ENCODE peak calls at places on chromosome 12, in nine cellular contexts. I, R, V, G, C, O, Z, B and M are unnamed samples. For H3K9me3, the result is how much of the 10 kb centered on the place peaks cover.

GRCh38 chr12:70290126-70290525 is 46.9 kb downstream of the CNOT2 start:
- DNase-seq in I (peak), R (no peak), V (no peak), G (no peak), C (no peak), O (no peak), Z (no peak), B (no peak), M (no peak)

GRCh38 chr12:101064721-101065120 is 145.3 kb downstream of the SLC5A8 start:
- DNase-seq in I (no peak), R (no peak), V (no peak), G (no peak), C (no peak), O (no peak), Z (no peak), B (no peak), M (no peak)

GRCh38 chr12:26971963-26972362 is 33.7 kb downstream of the FGFR1OP2 start:
- DNase-seq in I (no peak), R (no peak), V (no peak), G (no peak), C (no peak), O (no peak), Z (peak), B (no peak), M (no peak)

GRCh38 chr12:76201316-76201715 is 116.8 kb upstream of the NAP1L1 start:
- DNase-seq in I (no peak), R (no peak), V (no peak), G (no peak), C (no peak), O (no peak), Z (no peak), B (no peak), M (peak)

GRCh38 chr12:69071091-69071370 is 138.1 kb upstream of the CPM start:
- DNase-seq in I (no peak), R (no peak), V (no peak), G (no peak), C (no peak), O (no peak), Z (no peak), B (no peak), M (no peak)

GRCh38 chr12:116128779-116129178 is 148.7 kb downstream of the MED13L start:
- DNase-seq in I (no peak), R (no peak), V (no peak), G (no peak), C (no peak), O (no peak), Z (no peak), B (no peak), M (no peak)

GRCh38 chr12:55676707-55677106 is 31.0 kb downstream of the ITGA7 start:
- DNase-seq in I (no peak), R (no peak), V (no peak), G (no peak), C (no peak), O (no peak), Z (no peak), B (peak), M (peak)

GRCh38 chr12:104827587-104827986 is 130.5 kb downstream of the SLC41A2 start:
- DNase-seq in I (no peak), R (no peak), V (peak), G (no peak), C (no peak), O (no peak), Z (no peak), B (no peak), M (peak)

GRCh38 chr12:55908726-55909512 is 18.8 kb downstream of the PYM1 start:
- DNase-seq in I (no peak), R (no peak), V (no peak), G (no peak), C (peak), O (no peak), Z (no peak), B (peak), M (no peak)

GRCh38 chr12:112527501-112527900 is 108.8 kb downstream of the PTPN11 start:
- DNase-seq in I (no peak), R (no peak), V (no peak), G (no peak), C (no peak), O (no peak), Z (no peak), B (no peak), M (no peak)

GRCh38 chr12:26197832-26198231 is 2.5 kb downstream of the SSPN start:
- DNase-seq in I (no peak), R (peak), V (no peak), G (no peak), C (no peak), O (peak), Z (no peak), B (peak), M (no peak)

GRCh38 chr12:112973712-112974305 is 4.5 kb upstream of the OAS2 start:
- DNase-seq in I (no peak), R (no peak), V (no peak), G (no peak), C (no peak), O (no peak), Z (no peak), B (no peak), M (no peak)

GRCh38 chr12:25716842-25717241 is 163.8 kb upstream of the LMNTD1 start:
- DNase-seq in I (no peak), R (no peak), V (no peak), G (no peak), C (no peak), O (no peak), Z (no peak), B (no peak), M (no peak)

DNA sequence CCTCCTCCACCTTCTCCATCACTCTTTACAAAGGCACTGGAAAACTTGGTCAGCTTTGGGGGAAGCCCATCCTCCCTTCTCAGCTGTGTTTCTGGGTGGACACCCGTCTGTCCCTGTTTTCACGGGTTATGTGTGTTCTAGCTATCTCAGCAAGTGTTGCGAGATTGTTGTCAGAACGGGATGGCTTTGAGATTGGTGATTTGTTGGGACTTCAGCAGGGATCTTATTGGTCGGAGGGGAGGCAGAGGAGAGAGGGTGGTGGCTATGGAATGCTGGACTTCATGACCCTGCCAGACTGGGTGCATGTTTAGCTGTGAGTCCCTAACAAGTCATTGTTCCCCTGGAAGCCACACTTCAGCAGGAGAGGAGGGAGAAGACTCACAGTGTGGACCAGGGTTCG is 2.1 kb downstream of the USP5 start:
- DNase-seq in I (no peak), R (no peak), V (no peak), G (no peak), C (no peak), O (no peak), Z (no peak), B (no peak), M (no peak)
- H3K27ac ChIP-seq in I (peak), R (no peak), V (no peak), G (peak), C (no peak), O (no peak), Z (no peak), B (no peak), M (no peak)

GRCh38 chr12:123928274-123928865 is 44.3 kb downstream of the CCDC92 start:
- DNase-seq in I (no peak), R (no peak), V (no peak), G (no peak), C (no peak), O (no peak), Z (no peak), B (no peak), M (peak)
- H3K9me3 ChIP-seq in I (under half), R (under half), V (under half), G (under half), C (under half), O (under half), Z (under half), B (under half), M (under half)

DNA sequence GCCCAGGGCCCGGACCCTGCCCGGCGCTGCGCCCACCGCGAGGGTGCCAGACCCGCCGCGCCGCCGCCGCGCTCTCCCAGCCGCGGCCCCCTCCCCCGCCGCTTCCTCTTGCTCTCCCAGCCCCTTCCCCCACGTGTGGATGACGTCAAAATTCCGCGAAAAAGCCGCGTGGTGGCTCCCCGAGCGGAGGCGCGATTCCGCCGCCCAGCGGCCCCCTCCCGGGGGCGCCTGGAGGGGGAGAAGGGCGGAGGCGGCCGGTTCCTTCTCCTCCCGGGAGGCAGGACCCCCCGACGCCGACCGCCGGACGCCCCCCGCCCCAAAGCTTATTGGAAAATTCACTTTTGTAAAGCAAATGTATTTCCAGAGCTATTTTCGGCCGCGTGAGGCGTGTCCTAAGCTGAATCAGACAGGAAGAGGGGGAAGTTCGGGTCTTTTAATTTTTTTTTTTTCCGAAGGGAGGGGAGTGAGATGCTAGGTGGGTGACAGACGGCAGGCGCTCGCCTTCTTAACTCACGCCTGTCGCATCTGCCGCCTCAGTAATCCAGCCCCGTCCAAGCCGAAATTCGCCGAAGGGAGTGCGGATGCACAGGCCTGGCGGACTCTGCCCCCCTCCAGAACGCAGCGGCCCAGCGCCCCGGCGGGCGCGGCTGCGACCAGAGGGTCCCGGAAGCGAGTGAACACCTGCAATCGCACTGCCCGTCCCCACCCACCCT is 4.1 kb upstream of the CCND2 start:
- DNase-seq in I (peak), R (peak), V (peak), G (peak), C (peak), O (peak), Z (no peak), B (peak), M (peak)
- H3K27ac ChIP-seq in I (no peak), R (no peak), V (no peak), G (peak), C (no peak), O (peak), Z (peak), B (peak), M (no peak)

GRCh38 chr12:34379142-34379541 is 356.8 kb downstream of the ALG10 start:
- DNase-seq in I (no peak), R (no peak), V (no peak), G (no peak), C (no peak), O (no peak), Z (no peak), B (no peak), M (no peak)
- H3K9me3 ChIP-seq in I (under half), R (under half), V (half or more), G (under half), C (under half), O (under half), Z (under half), B (under half), M (under half)

DNA sequence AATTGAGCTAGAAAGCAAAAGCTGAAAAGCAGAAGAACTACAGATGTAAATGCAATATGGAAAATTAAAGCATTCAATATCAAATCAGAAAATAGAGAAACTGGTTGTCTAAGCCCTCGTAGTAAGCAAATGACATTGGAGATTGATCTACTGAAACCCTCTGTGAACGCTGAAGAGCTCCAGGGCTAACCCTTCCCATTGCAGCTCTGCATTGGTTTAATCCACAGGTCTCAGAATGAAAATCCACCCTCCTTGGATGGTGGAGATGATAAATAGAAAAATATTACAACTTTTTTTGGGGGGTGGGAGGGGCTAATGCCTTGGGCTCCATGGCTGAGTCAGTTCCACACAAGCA is 40.5 kb downstream of the CORO1C start:
- DNase-seq in I (no peak), R (no peak), V (no peak), G (no peak), C (no peak), O (no peak), Z (no peak), B (no peak), M (no peak)
- H3K27ac ChIP-seq in I (peak), R (peak), V (peak), G (peak), C (peak), O (peak), Z (peak), B (peak), M (peak)

DNA sequence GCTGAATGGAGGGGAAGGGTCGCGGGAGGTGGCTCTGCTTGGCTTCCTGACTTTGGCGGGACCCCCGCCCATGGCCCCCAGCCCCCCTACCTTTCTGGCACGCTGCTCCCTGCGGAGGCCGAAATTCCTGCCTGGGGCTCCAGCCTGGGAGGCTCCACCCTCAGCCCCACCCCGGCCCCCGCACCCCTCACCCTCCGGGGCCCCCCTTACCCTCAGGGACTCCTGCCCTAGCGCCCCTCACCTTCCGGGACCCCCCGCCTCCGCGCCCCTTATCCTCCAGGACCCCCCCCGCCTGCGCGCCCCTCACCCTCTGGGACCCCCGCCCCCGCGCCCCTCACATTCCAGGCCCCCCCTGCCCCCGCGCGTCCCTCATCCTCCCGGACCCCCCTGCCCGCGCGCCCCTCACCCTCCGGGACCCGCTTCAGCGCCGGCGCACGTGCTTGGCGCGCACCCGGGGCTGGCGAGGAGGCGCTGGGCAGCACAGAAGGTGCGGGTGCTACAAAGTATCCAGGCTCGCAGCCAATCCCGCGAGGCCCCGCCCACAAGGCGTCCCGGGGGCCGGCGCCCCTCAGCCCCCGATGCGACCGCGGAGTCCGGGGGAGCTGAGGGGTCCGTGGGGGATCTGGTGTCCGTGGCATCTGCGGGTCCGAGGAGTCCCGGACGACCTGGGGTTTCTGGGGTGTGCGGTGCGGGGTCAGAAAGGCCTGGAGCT is at the start of gene ANHX:
- DNase-seq in I (no peak), R (no peak), V (no peak), G (no peak), C (no peak), O (no peak), Z (no peak), B (no peak), M (no peak)
- H3K9me3 ChIP-seq in I (under half), R (under half), V (half or more), G (under half), C (half or more), O (under half), Z (under half), B (under half), M (under half)

GRCh38 chr12:9760699-9761406 is at the start of gene CD69:
- DNase-seq in I (peak), R (peak), V (no peak), G (no peak), C (no peak), O (no peak), Z (peak), B (peak), M (no peak)
- H3K27ac ChIP-seq in I (no peak), R (no peak), V (no peak), G (no peak), C (no peak), O (no peak), Z (peak), B (no peak), M (no peak)